ENCODE peak calls at places on chromosomes 6 and 20, in ten cellular contexts. B, L, D, Z, T, S, K, O, M and Y are unnamed samples.

GRCh38 chr20:19901226-19901625 is 115.9 kb upstream of the NAA20 start:
- DNase-seq in B (no peak), L (no peak), D (no peak), Z (no peak), T (no peak), S (no peak), K (no peak), O (no peak), M (no peak), Y (no peak)

GRCh38 chr6:81774542-81774941 is 22.1 kb upstream of the TENT5A start:
- DNase-seq in B (no peak), L (no peak), D (no peak), Z (no peak), T (no peak), S (peak), K (no peak), O (no peak), M (no peak), Y (no peak)

GRCh38 chr6:98016565-98016964 is 733.5 kb upstream of the MMS22L start:
- DNase-seq in B (no peak), L (no peak), D (no peak), Z (no peak), T (no peak), S (no peak), K (no peak), O (no peak), M (no peak), Y (no peak)

GRCh38 chr20:38173237-38174156 is 8.4 kb upstream of the TGM2 start:
- DNase-seq in B (no peak), L (peak), D (no peak), Z (no peak), T (peak), S (no peak), K (peak), O (peak), M (peak), Y (no peak)

GRCh38 chr6:21123485-21124436 is 469.8 kb upstream of the SOX4 start:
- DNase-seq in B (no peak), L (no peak), D (no peak), Z (no peak), T (no peak), S (no peak), K (no peak), O (no peak), M (no peak), Y (no peak)

GRCh38 chr6:108030223-108030622 is 44.3 kb downstream of the OSTM1 start:
- DNase-seq in B (no peak), L (no peak), D (no peak), Z (no peak), T (no peak), S (no peak), K (no peak), O (no peak), M (no peak), Y (no peak)

GRCh38 chr6:120108061-120108795 is 758.7 kb upstream of the MAN1A1 start:
- DNase-seq in B (no peak), L (no peak), D (no peak), Z (no peak), T (no peak), S (no peak), K (no peak), O (no peak), M (no peak), Y (no peak)

GRCh38 chr6:119533603-119534279 is 184.2 kb upstream of the MAN1A1 start:
- DNase-seq in B (no peak), L (peak), D (no peak), Z (no peak), T (no peak), S (no peak), K (no peak), O (peak), M (peak), Y (no peak)